ENCODE peak calls at places on chromosomes 3 and 15, in seven cellular contexts. One of them, this sample, is unnamed.
A peak's percentile ranks its signal among the peaks of the same experiment; 100 is the strongest.

GRCh38 chr3:12345141-12345561 is 56.3 kb downstream of the PPARG start:
- DNase-seq in stomach: no peak
- DNase-seq in endothelial cell: no peak
- DNase-seq in epithelial cell of esophagus: peak; percentile 86
- DNase-seq in psoas muscle: no peak
- DNase-seq in CD8-positive, alpha-beta T cell: no peak
- DNase-seq in esophagus muscularis mucosa: no peak
- DNase-seq in this sample: peak; percentile 70

GRCh38 chr3:120554727-120555660 is 41.1 kb upstream of the NDUFB4 start:
- DNase-seq in CD8-positive, alpha-beta T cell: no peak
- DNase-seq in psoas muscle: no peak
- DNase-seq in epithelial cell of esophagus: peak; percentile 8
- DNase-seq in esophagus muscularis mucosa: no peak
- DNase-seq in endothelial cell: no peak
- DNase-seq in stomach: no peak
- DNase-seq in this sample: peak; percentile 19

GRCh38 chr3:53230789-53231188 is 25.0 kb downstream of the TKT start:
- DNase-seq in CD8-positive, alpha-beta T cell: no peak
- DNase-seq in esophagus muscularis mucosa: no peak
- DNase-seq in stomach: no peak
- DNase-seq in endothelial cell: no peak
- DNase-seq in epithelial cell of esophagus: no peak
- DNase-seq in psoas muscle: no peak
- DNase-seq in this sample: no peak

GRCh38 chr3:129412542-129413198 is 15.8 kb downstream of the EFCAB12 start:
- DNase-seq in CD8-positive, alpha-beta T cell: no peak
- DNase-seq in endothelial cell: no peak
- DNase-seq in stomach: no peak
- DNase-seq in psoas muscle: no peak
- DNase-seq in esophagus muscularis mucosa: no peak
- DNase-seq in epithelial cell of esophagus: no peak
- DNase-seq in this sample: peak; percentile 18

GRCh38 chr15:29611057-29611456 is 211.2 kb downstream of the TJP1 start:
- DNase-seq in esophagus muscularis mucosa: no peak
- DNase-seq in endothelial cell: no peak
- DNase-seq in stomach: no peak
- DNase-seq in psoas muscle: no peak
- DNase-seq in epithelial cell of esophagus: no peak
- DNase-seq in CD8-positive, alpha-beta T cell: no peak
- DNase-seq in this sample: no peak

GRCh38 chr15:69305204-69305931 is 6.7 kb downstream of the PAQR5 start:
- DNase-seq in psoas muscle: peak; percentile 29
- DNase-seq in endothelial cell: no peak
- DNase-seq in epithelial cell of esophagus: peak; percentile 87
- DNase-seq in esophagus muscularis mucosa: no peak
- DNase-seq in stomach: no peak
- DNase-seq in CD8-positive, alpha-beta T cell: no peak
- DNase-seq in this sample: peak; percentile 67

GRCh38 chr3:179438836-179439235 is 12.4 kb downstream of the GNB4 start:
- DNase-seq in epithelial cell of esophagus: no peak
- DNase-seq in psoas muscle: no peak
- DNase-seq in CD8-positive, alpha-beta T cell: no peak
- DNase-seq in stomach: no peak
- DNase-seq in esophagus muscularis mucosa: no peak
- DNase-seq in endothelial cell: no peak
- DNase-seq in this sample: no peak

GRCh38 chr3:193943200-193943599 is 192.7 kb upstream of the HES1 start:
- DNase-seq in esophagus muscularis mucosa: no peak
- DNase-seq in stomach: no peak
- DNase-seq in CD8-positive, alpha-beta T cell: no peak
- DNase-seq in epithelial cell of esophagus: no peak
- DNase-seq in psoas muscle: no peak
- DNase-seq in endothelial cell: no peak
- DNase-seq in this sample: no peak

GRCh38 chr15:20643024-20643770 is 101.6 kb upstream of the GOLGA6L6 start:
- DNase-seq in epithelial cell of esophagus: no peak
- DNase-seq in endothelial cell: no peak
- DNase-seq in esophagus muscularis mucosa: peak; percentile 91
- DNase-seq in stomach: no peak
- DNase-seq in CD8-positive, alpha-beta T cell: no peak
- DNase-seq in psoas muscle: no peak
- DNase-seq in this sample: no peak

GRCh38 chr3:185552358-185552877 is at the start of gene LIPH:
- DNase-seq in epithelial cell of esophagus: peak; percentile 80
- DNase-seq in esophagus muscularis mucosa: no peak
- DNase-seq in stomach: peak; percentile 74
- DNase-seq in CD8-positive, alpha-beta T cell: no peak
- DNase-seq in psoas muscle: no peak
- DNase-seq in endothelial cell: no peak
- DNase-seq in this sample: peak; percentile 8

GRCh38 chr15:79310612-79310984 is 314 bp upstream of the TMED3 start:
- DNase-seq in CD8-positive, alpha-beta T cell: no peak
- DNase-seq in endothelial cell: no peak
- DNase-seq in epithelial cell of esophagus: peak; percentile 27
- DNase-seq in psoas muscle: no peak
- DNase-seq in esophagus muscularis mucosa: peak; percentile 17
- DNase-seq in stomach: no peak
- DNase-seq in this sample: peak; percentile 4

GRCh38 chr3:62558549-62559112 is 185.3 kb upstream of the FEZF2 start:
- DNase-seq in esophagus muscularis mucosa: peak; percentile 42
- DNase-seq in CD8-positive, alpha-beta T cell: no peak
- DNase-seq in endothelial cell: peak; percentile 49
- DNase-seq in psoas muscle: no peak
- DNase-seq in stomach: no peak
- DNase-seq in epithelial cell of esophagus: peak; percentile 45
- DNase-seq in this sample: no peak

GRCh38 chr15:50181983-50182232 is at the start of gene SLC27A2:
- DNase-seq in psoas muscle: no peak
- DNase-seq in CD8-positive, alpha-beta T cell: no peak
- DNase-seq in endothelial cell: no peak
- DNase-seq in stomach: peak; percentile 46
- DNase-seq in epithelial cell of esophagus: peak; percentile 44
- DNase-seq in esophagus muscularis mucosa: no peak
- DNase-seq in this sample: no peak

GRCh38 chr3:20054549-20054987 is 14.3 kb downstream of the KAT2B start:
- DNase-seq in epithelial cell of esophagus: peak; percentile 100
- DNase-seq in esophagus muscularis mucosa: no peak
- DNase-seq in psoas muscle: peak; percentile 41
- DNase-seq in CD8-positive, alpha-beta T cell: peak; percentile 46
- DNase-seq in stomach: peak; percentile 62
- DNase-seq in endothelial cell: no peak
- DNase-seq in this sample: peak; percentile 82

GRCh38 chr3:4322635-4323034 is 19.5 kb downstream of the SETMAR start:
- DNase-seq in CD8-positive, alpha-beta T cell: no peak
- DNase-seq in psoas muscle: no peak
- DNase-seq in endothelial cell: no peak
- DNase-seq in esophagus muscularis mucosa: no peak
- DNase-seq in epithelial cell of esophagus: peak; percentile 86
- DNase-seq in stomach: no peak
- DNase-seq in this sample: peak; percentile 45

GRCh38 chr3:57910988-57911387 is 97.2 kb upstream of the FLNB start:
- DNase-seq in CD8-positive, alpha-beta T cell: no peak
- DNase-seq in stomach: no peak
- DNase-seq in endothelial cell: peak; percentile 22
- DNase-seq in epithelial cell of esophagus: peak; percentile 41
- DNase-seq in esophagus muscularis mucosa: no peak
- DNase-seq in psoas muscle: no peak
- DNase-seq in this sample: peak; percentile 12
- TF ChIP-seq CTCF in CD8-positive, alpha-beta T cell: no peak
- TF ChIP-seq CTCF in stomach: no peak
- TF ChIP-seq CTCF in endothelial cell: peak; percentile 43
- TF ChIP-seq CTCF in epithelial cell of esophagus: peak; percentile 43
- TF ChIP-seq CTCF in esophagus muscularis mucosa: peak; percentile 32
- TF ChIP-seq CTCF in psoas muscle: peak; percentile 26
- TF ChIP-seq CTCF in this sample: peak; percentile 72

GRCh38 chr15:42343596-42344232 is 15.6 kb upstream of the CAPN3 start:
- DNase-seq in psoas muscle: no peak
- DNase-seq in epithelial cell of esophagus: no peak
- DNase-seq in stomach: no peak
- DNase-seq in endothelial cell: no peak
- DNase-seq in CD8-positive, alpha-beta T cell: no peak
- DNase-seq in esophagus muscularis mucosa: no peak
- DNase-seq in this sample: no peak
- TF ChIP-seq CTCF in psoas muscle: no peak
- TF ChIP-seq CTCF in epithelial cell of esophagus: no peak
- TF ChIP-seq CTCF in stomach: no peak
- TF ChIP-seq CTCF in endothelial cell: no peak
- TF ChIP-seq CTCF in CD8-positive, alpha-beta T cell: no peak
- TF ChIP-seq CTCF in esophagus muscularis mucosa: no peak
- TF ChIP-seq CTCF in this sample: no peak

GRCh38 chr3:126663750-126664149 is 8.8 kb upstream of the TXNRD3 start:
- DNase-seq in esophagus muscularis mucosa: peak; percentile 81
- DNase-seq in epithelial cell of esophagus: no peak
- DNase-seq in stomach: no peak
- DNase-seq in endothelial cell: no peak
- DNase-seq in psoas muscle: no peak
- DNase-seq in CD8-positive, alpha-beta T cell: no peak
- DNase-seq in this sample: no peak

GRCh38 chr3:126665221-126665936 is 10.5 kb upstream of the TXNRD3 start:
- DNase-seq in stomach: no peak
- DNase-seq in esophagus muscularis mucosa: no peak
- DNase-seq in endothelial cell: no peak
- DNase-seq in CD8-positive, alpha-beta T cell: no peak
- DNase-seq in epithelial cell of esophagus: no peak
- DNase-seq in psoas muscle: no peak
- DNase-seq in this sample: no peak

GRCh38 chr3:126663257-126663656 is 8.3 kb upstream of the TXNRD3 start:
- DNase-seq in epithelial cell of esophagus: no peak
- DNase-seq in CD8-positive, alpha-beta T cell: no peak
- DNase-seq in psoas muscle: no peak
- DNase-seq in stomach: no peak
- DNase-seq in esophagus muscularis mucosa: no peak
- DNase-seq in endothelial cell: no peak
- DNase-seq in this sample: no peak

GRCh38 chr3:126666002-126666401 is 11.1 kb upstream of the TXNRD3 start:
- DNase-seq in stomach: no peak
- DNase-seq in psoas muscle: no peak
- DNase-seq in epithelial cell of esophagus: no peak
- DNase-seq in CD8-positive, alpha-beta T cell: no peak
- DNase-seq in endothelial cell: no peak
- DNase-seq in esophagus muscularis mucosa: peak; percentile 47
- DNase-seq in this sample: no peak

DNA sequence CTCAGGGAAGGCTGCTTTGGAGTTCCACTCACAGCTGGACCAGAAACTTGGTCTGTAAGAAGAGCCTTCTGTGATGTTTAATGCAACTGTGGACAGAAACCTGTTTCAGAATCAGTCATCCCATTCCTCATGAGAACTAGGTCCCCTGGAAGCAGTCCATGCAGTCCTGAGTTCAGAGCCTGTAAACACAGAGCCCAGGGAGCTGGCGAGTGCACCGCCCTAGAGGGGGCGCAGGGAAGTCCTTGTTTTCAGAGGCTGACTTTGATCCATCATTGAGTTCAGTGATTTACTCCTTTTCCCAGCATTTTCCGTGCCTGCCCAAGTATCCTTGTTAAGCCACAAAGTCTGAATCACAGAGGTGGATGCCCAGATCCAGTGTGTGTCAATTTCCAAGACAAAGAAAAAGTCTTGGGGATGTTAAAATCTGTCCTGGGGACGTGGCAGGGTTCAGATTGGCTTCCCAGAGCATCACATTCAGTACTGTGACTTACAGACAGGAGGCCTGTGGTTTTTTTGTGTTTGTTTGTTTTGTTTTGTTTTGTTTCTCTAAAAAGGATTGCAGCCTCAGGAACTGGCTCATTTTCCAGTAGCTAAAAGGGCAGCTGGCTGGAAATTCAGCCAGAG is 9.8 kb upstream of the TXNRD3 start:
- DNase-seq in epithelial cell of esophagus: no peak
- DNase-seq in psoas muscle: no peak
- DNase-seq in CD8-positive, alpha-beta T cell: no peak
- DNase-seq in esophagus muscularis mucosa: peak; percentile 80
- DNase-seq in stomach: no peak
- DNase-seq in endothelial cell: no peak
- DNase-seq in this sample: no peak
- TF ChIP-seq CTCF in epithelial cell of esophagus: no peak
- TF ChIP-seq CTCF in psoas muscle: no peak
- TF ChIP-seq CTCF in CD8-positive, alpha-beta T cell: no peak
- TF ChIP-seq CTCF in esophagus muscularis mucosa: no peak
- TF ChIP-seq CTCF in stomach: no peak
- TF ChIP-seq CTCF in endothelial cell: no peak
- TF ChIP-seq CTCF in this sample: peak; percentile 47

GRCh38 chr15:84929795-84930371 is 45.4 kb downstream of the SLC28A1 start:
- DNase-seq in epithelial cell of esophagus: peak; percentile 81
- DNase-seq in stomach: peak; percentile 86
- DNase-seq in esophagus muscularis mucosa: no peak
- DNase-seq in psoas muscle: no peak
- DNase-seq in CD8-positive, alpha-beta T cell: no peak
- DNase-seq in endothelial cell: no peak
- DNase-seq in this sample: peak; percentile 77

GRCh38 chr15:84938726-84939125 is 42.9 kb upstream of the PDE8A start:
- DNase-seq in psoas muscle: no peak
- DNase-seq in epithelial cell of esophagus: no peak
- DNase-seq in endothelial cell: no peak
- DNase-seq in esophagus muscularis mucosa: no peak
- DNase-seq in CD8-positive, alpha-beta T cell: no peak
- DNase-seq in stomach: no peak
- DNase-seq in this sample: no peak

GRCh38 chr15:84937144-84937543 is 44.5 kb upstream of the PDE8A start:
- DNase-seq in epithelial cell of esophagus: peak; percentile 60
- DNase-seq in stomach: no peak
- DNase-seq in psoas muscle: no peak
- DNase-seq in esophagus muscularis mucosa: no peak
- DNase-seq in endothelial cell: no peak
- DNase-seq in CD8-positive, alpha-beta T cell: no peak
- DNase-seq in this sample: no peak

GRCh38 chr15:84940399-84940798 is 41.3 kb upstream of the PDE8A start:
- DNase-seq in CD8-positive, alpha-beta T cell: no peak
- DNase-seq in endothelial cell: no peak
- DNase-seq in esophagus muscularis mucosa: no peak
- DNase-seq in stomach: no peak
- DNase-seq in epithelial cell of esophagus: no peak
- DNase-seq in psoas muscle: no peak
- DNase-seq in this sample: no peak

DNA sequence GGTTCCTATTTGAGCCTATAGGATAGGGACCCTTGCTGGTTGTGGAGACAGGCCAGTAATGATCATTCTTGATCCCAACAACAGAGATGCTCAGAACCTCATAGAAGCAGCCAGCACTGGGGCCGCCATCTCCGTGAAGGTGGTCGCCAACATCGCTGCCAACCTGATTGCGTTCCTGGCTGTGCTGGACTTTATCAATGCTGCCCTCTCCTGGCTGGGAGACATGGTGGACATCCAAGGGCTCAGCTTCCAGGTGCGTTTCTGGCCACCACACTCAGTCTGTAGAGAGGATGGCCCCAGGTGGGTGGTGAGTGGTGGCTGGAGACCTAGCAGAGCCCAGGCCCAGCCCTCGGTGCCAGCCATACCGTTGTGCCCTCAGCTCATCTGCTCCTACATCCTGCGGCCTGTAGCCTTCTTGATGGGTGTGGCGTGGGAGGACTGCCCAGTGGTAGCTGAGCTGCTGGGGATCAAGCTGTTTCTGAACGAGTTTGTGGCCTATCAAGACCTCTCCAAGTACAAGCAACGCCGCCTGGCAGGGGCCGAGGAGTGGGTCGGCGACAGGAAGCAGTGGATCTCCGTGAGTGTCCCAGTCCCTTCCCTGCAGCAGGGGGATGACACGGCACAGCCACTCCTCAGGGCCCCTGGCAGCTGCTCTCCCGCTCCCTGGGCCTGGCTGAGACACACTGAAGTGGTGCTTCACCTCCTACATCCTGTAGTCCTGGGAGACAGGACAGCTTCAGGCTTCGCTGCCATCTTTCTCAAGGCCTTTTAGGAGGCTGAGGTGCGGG is 46.5 kb upstream of the PDE8A start:
- DNase-seq in psoas muscle: no peak
- DNase-seq in stomach: no peak
- DNase-seq in esophagus muscularis mucosa: no peak
- DNase-seq in CD8-positive, alpha-beta T cell: no peak
- DNase-seq in epithelial cell of esophagus: no peak
- DNase-seq in endothelial cell: no peak
- DNase-seq in this sample: no peak
- TF ChIP-seq CTCF in psoas muscle: no peak
- TF ChIP-seq CTCF in stomach: no peak
- TF ChIP-seq CTCF in esophagus muscularis mucosa: no peak
- TF ChIP-seq CTCF in CD8-positive, alpha-beta T cell: no peak
- TF ChIP-seq CTCF in epithelial cell of esophagus: no peak
- TF ChIP-seq CTCF in endothelial cell: no peak
- TF ChIP-seq CTCF in this sample: peak; percentile 49

This sample was measured in HFFc6.